ENCODE peak calls at places on chromosomes 7 and 10, in four cellular contexts. R is H9, Z is IMR-90, X is H1. H is an unnamed sample. For H3K4me1 and H3K27me3, the result is how much of the 10 kb centered on the place peaks cover.

GRCh38 chr7:129805086-129805719 is 147.6 kb downstream of the UBE2H start:
- DNase-seq in R (no peak), Z (no peak), X (no peak), H (no peak)

GRCh38 chr7:50463035-50463434 is 12.9 kb upstream of the FIGNL1 start:
- DNase-seq in R (no peak), Z (no peak), X (no peak), H (no peak)

GRCh38 chr10:15201589-15202300 is 33.3 kb upstream of the NMT2 start:
- DNase-seq in R (no peak), Z (peak), X (no peak), H (no peak)

GRCh38 chr10:68423522-68423921 is 16.4 kb upstream of the RUFY2 start:
- DNase-seq in R (no peak), Z (no peak), X (no peak), H (no peak)

GRCh38 chr7:131503639-131504038 is 52.8 kb downstream of the PODXL start:
- DNase-seq in R (no peak), Z (no peak), X (no peak), H (no peak)

GRCh38 chr10:88042162-88043100 is 179.0 kb downstream of the PTEN start:
- DNase-seq in R (peak), Z (peak), X (no peak), H (peak)

GRCh38 chr10:62373995-62374861 is at the start of gene ZNF365:
- DNase-seq in R (peak), Z (peak), X (no peak), H (peak)

GRCh38 chr7:107951172-107951787 is 51.7 kb downstream of the LAMB1 start:
- DNase-seq in R (no peak), Z (no peak), X (no peak), H (no peak)

GRCh38 chr10:97640868-97641811 is 669 bp downstream of the PI4K2A start:
- DNase-seq in R (peak), Z (peak), X (no peak), H (peak)

GRCh38 chr7:30503273-30504212 is 1.1 kb downstream of the GGCT start:
- DNase-seq in R (no peak), Z (no peak), X (no peak), H (no peak)

GRCh38 chr7:149422914-149423285 is 38.0 kb downstream of the ZNF777 start:
- DNase-seq in R (peak), Z (no peak), X (no peak), H (no peak)

GRCh38 chr10:133461027-133461426 is 7.3 kb downstream of the SCART1 start:
- DNase-seq in R (no peak), Z (no peak), X (no peak), H (no peak)

GRCh38 chr10:78770167-78771090 is 298.3 kb upstream of the ZMIZ1 start:
- DNase-seq in R (no peak), Z (no peak), X (no peak), H (peak)

GRCh38 chr7:74334026-74334425 is 44.8 kb downstream of the CLIP2 start:
- DNase-seq in R (no peak), Z (peak), X (no peak), H (no peak)

GRCh38 chr7:26213821-26214515 is 12.4 kb downstream of the CBX3 start:
- DNase-seq in R (no peak), Z (no peak), X (no peak), H (no peak)

GRCh38 chr10:600876-601275 is 88.6 kb downstream of the DIP2C start:
- DNase-seq in R (no peak), Z (no peak), X (no peak), H (no peak)

GRCh38 chr7:79420464-79420863 is 33.0 kb downstream of the MAGI2 start:
- DNase-seq in R (no peak), Z (peak), X (no peak), H (no peak)

GRCh38 chr7:121023683-121024507 is 35.4 kb downstream of the CPED1 start:
- DNase-seq in R (no peak), Z (peak), X (no peak), H (no peak)

GRCh38 chr10:95445837-95446347 is 115.3 kb downstream of the SORBS1 start:
- DNase-seq in R (peak), Z (peak), X (peak), H (peak)

GRCh38 chr10:14114791-14115190 is 215.9 kb downstream of the FRMD4A start:
- DNase-seq in R (no peak), Z (no peak), X (no peak), H (no peak)

GRCh38 chr7:25216837-25217236 is 11.4 kb downstream of the NPVF start:
- DNase-seq in R (no peak), Z (peak), X (no peak), H (peak)

GRCh38 chr10:102347236-102347828 is 48.2 kb upstream of the NFKB2 start:
- DNase-seq in R (peak), Z (peak), X (peak), H (peak)

GRCh38 chr10:8331896-8332729 is 277.6 kb downstream of the GATA3 start:
- DNase-seq in R (peak), Z (peak), X (peak), H (peak)

GRCh38 chr7:29304756-29305155 is 110.2 kb downstream of the CHN2 start:
- DNase-seq in R (no peak), Z (no peak), X (no peak), H (peak)

GRCh38 chr10:106722524-106722923 is 442.0 kb downstream of the SORCS1 start:
- DNase-seq in R (no peak), Z (no peak), X (no peak), H (peak)

GRCh38 chr7:45889367-45890067 is 1.2 kb downstream of the IGFBP1 start:
- DNase-seq in R (no peak), Z (no peak), X (no peak), H (peak)

GRCh38 chr10:15369642-15370211 is 1.4 kb downstream of the FAM171A1 start:
- DNase-seq in R (peak), Z (no peak), X (no peak), H (no peak)

GRCh38 chr7:6178273-6179029 is 94.0 kb downstream of the CYTH3 start:
- DNase-seq in R (no peak), Z (no peak), X (no peak), H (no peak)

GRCh38 chr10:4195214-4195613 is 410.2 kb upstream of the KLF6 start:
- DNase-seq in R (no peak), Z (peak), X (no peak), H (no peak)

GRCh38 chr10:31101123-31101522 is 69.5 kb upstream of the ZNF438 start:
- DNase-seq in R (no peak), Z (peak), X (no peak), H (no peak)

GRCh38 chr7:92595281-92595680 is 5.1 kb upstream of the FAM133B start:
- DNase-seq in R (no peak), Z (peak), X (no peak), H (no peak)

GRCh38 chr10:28293238-28294168 is 9.4 kb downstream of the MPP7 start:
- DNase-seq in R (peak), Z (no peak), X (no peak), H (peak)

GRCh38 chr7:127629268-127629854 is 11.4 kb upstream of the PAX4 start:
- DNase-seq in R (peak), Z (no peak), X (peak), H (peak)

GRCh38 chr10:71088054-71088453 is 124.3 kb upstream of the UNC5B start:
- DNase-seq in R (no peak), Z (no peak), X (no peak), H (no peak)

GRCh38 chr10:71090330-71090729 is 122.0 kb upstream of the UNC5B start:
- DNase-seq in R (no peak), Z (no peak), X (no peak), H (no peak)

GRCh38 chr10:71087622-71088021 is 124.7 kb upstream of the UNC5B start:
- DNase-seq in R (peak), Z (no peak), X (no peak), H (no peak)

GRCh38 chr10:71090801-71091200 is 121.6 kb upstream of the UNC5B start:
- DNase-seq in R (no peak), Z (no peak), X (no peak), H (no peak)

GRCh38 chr10:71089162-71089561 is 123.2 kb upstream of the UNC5B start:
- DNase-seq in R (no peak), Z (no peak), X (no peak), H (no peak)
- H3K18ac ChIP-seq in R (no peak), Z (no peak), X (no peak), H (no peak)

GRCh38 chr7:17371656-17372524 is 73.4 kb downstream of the AHR start:
- DNase-seq in R (no peak), Z (peak), X (no peak), H (peak)
- H3K4me1 ChIP-seq in R (under half), Z (under half), X (under half), H (under half)

GRCh38 chr10:52653221-52653501 is 119.4 kb downstream of the MBL2 start:
- DNase-seq in R (no peak), Z (no peak), X (no peak), H (no peak)
- H3K27me3 ChIP-seq in R (under half), Z (under half), X (under half), H (under half)

GRCh38 chr10:104328636-104328915 is 9.7 kb downstream of the ITPRIP start:
- DNase-seq in R (no peak), Z (no peak), X (no peak), H (no peak)
- H3K18ac ChIP-seq in R (peak), Z (peak), X (peak), H (peak)

DNA sequence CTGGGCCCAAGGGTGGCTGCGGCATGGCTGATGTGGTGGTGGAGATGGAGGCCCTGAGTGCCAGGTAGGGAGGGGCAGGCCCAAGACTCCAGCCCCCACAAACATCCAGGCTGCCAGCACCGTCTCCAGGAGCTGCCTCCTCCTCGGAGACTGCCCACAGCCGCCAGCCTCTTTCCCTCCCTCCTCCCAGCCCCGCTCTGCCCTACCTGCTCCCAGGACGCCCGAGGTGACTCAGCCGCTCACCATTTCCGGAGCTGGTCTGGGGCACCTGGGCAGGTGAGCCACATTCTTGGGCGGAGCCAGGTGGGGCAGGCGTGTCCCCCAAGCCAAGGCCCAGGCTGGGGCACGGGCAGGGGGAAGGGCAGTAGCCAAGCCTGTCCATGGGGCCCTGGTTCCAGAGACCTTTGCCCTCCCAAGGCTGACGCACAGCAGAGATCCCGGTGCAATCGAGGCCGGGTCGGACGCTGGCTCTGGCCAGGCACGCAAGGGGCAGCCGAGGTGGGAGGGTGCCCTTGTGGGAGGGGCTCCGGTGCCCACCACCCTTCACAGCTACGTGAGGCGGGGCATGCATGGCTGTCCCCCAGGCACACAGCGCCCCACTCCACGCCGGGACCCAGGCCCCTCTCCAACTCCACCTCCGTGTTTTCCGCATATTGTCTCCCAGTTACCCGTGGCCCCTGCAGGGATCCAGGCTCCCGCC is 8.8 kb downstream of the ADAP1 start:
- DNase-seq in R (peak), Z (no peak), X (peak), H (peak)
- H3K4me1 ChIP-seq in R (under half), Z (under half), X (under half), H (under half)

DNA sequence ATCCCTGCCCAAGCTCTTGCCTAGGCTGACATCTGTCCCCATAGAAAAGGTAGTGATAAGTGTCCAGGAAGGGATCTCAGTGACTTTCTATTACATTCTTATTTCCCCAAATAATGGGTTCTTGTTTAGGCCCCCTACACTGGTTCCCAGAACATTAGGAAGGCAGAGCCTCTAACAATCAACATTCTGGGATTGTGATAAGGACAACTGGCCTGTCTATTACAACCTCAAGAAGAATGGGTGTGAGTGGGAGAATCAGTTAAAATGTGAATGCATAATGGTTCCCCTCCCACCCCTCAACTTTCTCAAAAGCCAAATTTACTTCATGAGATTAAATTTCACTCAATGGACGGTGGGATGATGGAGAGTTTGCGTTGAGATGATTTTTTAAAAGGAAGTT is 6.4 kb upstream of the ANKRD1 start:
- DNase-seq in R (no peak), Z (no peak), X (no peak), H (peak)
- H3K27me3 ChIP-seq in R (half or more), Z (under half), X (half or more), H (under half)

DNA sequence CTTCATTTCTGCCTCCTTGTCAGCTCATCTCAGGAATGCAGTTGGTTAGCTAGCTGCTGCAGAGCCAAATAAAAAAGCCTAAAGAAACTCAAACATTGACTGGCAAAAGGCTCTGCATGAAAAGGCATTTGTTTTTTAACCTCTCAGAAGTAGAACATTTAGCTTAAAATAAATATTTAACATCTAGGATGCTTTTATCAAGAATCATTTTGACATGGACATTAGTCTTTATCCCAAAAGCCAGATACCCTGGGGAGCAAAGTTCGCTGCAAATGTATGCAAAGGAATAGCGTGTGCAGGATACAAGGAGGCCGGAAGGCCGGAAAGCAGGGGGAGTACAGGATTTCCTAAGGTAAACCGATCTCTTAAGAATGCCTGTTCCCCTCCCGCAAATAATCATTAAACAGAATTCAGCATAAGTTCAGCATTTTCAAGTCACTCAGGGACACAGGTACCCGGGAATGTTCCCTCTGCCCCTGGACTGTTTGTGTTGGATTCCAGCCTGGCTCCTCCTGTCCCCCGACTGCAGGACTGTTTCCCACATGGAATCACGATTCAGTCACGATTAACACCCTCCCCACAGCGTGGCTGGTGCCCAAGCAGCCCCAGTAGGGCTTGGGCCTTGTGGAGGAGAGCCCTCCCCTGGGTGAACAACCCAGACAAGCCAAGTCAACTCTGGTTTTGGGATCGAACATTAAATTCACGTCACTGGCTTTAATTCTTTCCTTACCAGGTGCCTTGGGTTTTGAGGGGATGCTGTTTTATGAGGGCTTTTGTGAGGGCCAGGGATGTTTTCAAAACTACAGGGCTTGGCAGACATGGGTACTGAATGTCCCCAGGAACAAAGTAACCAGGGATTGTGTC is 97.8 kb downstream of the HIPK2 start:
- DNase-seq in R (no peak), Z (peak), X (no peak), H (no peak)
- H3K18ac ChIP-seq in R (no peak), Z (peak), X (peak), H (no peak)

DNA sequence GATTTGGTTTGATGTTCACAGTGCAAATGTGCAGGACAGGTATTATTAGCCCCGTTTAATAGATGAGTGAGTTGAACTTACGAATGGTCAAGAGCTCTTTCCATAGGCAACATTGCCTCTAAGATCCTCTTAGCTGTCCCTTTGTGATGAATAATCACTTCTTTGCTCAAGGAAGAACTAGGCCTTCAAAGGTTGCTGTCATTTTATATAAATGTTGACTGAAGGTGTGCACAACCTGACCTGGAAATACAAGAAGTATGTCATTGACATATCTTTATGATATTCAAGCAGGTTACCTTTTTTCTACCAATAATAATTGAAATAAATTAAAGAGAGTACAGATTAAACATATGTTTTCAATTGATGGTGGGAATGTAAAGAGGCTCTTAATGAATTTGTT is 48.5 kb upstream of the GLCCI1 start:
- DNase-seq in R (no peak), Z (no peak), X (no peak), H (no peak)
- H3K4me1 ChIP-seq in R (under half), Z (under half), X (under half), H (under half)

GRCh38 chr7:101303102-101303701 is 18.4 kb downstream of the IFT22 start:
- DNase-seq in R (peak), Z (no peak), X (no peak), H (no peak)

GRCh38 chr7:101308245-101309085 is 13.1 kb downstream of the IFT22 start:
- DNase-seq in R (peak), Z (no peak), X (no peak), H (peak)

GRCh38 chr7:101302641-101303101 is 18.9 kb downstream of the IFT22 start:
- DNase-seq in R (peak), Z (no peak), X (no peak), H (peak)

GRCh38 chr7:101300465-101301376 is 20.9 kb downstream of the IFT22 start:
- DNase-seq in R (no peak), Z (no peak), X (no peak), H (no peak)

DNA sequence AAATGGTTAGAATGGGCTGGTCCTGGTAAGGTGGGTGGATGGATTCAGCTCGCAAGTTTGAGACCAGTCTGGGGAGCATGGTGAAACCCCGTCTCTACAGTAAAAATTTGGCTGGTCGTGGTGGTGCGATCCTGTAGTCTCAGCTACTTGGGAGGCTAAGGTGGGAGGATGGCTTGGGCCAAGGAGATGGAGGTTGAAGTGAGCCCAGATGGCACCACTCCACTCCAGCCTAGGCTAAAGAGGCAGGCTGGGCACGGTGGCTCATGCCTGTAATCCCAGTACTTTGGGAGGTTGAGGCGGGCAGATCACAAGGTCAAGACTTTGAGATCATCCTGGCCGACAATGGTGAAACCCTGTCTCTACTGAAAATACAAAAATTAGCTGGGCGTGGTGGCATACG is 15.3 kb downstream of the IFT22 start:
- DNase-seq in R (no peak), Z (no peak), X (no peak), H (no peak)
- H3K27me3 ChIP-seq in R (under half), Z (under half), X (under half), H (under half)

H was measured in mesendoderm.